ENCODE peak calls at places on chromosomes 3 and 15, in nine cellular contexts. G is IMR-90; V is activated CD4-positive, alpha-beta T cell treated with anti-CD3 and anti-CD28 coated beads for 24 hours; B is kidney tubule cell; L is sigmoid colon; W is fibroblast of lung; Y is K562; K is iPS-NIHi11; I is NCI-H2029 treated with DMSO at 0.1 percent for 48 hours. N is an unnamed sample.

GRCh38 chr3:1576047-1576446 is 483.2 kb downstream of the CNTN6 start:
- DNase-seq in G (no peak), V (no peak), B (no peak), L (no peak), W (no peak), Y (no peak), K (no peak), I (no peak), N (no peak)

GRCh38 chr3:135889417-135889816 is 76.1 kb upstream of the PPP2R3A start:
- DNase-seq in G (no peak), V (no peak), B (no peak), L (no peak), W (no peak), Y (no peak), K (no peak), I (no peak), N (no peak)

GRCh38 chr15:77527164-77527778 is 105.4 kb downstream of the LINGO1 start:
- DNase-seq in G (peak; percentile 79), V (no peak), B (peak; percentile 5), L (peak; percentile 53), W (peak; percentile 47), Y (peak; percentile 44), K (peak; percentile 73), I (no peak), N (no peak)

GRCh38 chr3:104279617-104280016 is 1087.1 kb upstream of the ALCAM start:
- DNase-seq in G (peak; percentile 50), V (no peak), B (peak; percentile 82), L (no peak), W (peak; percentile 68), Y (no peak), K (no peak), I (no peak), N (peak; percentile 97)

GRCh38 chr3:104132566-104132997 is 1234.1 kb upstream of the ALCAM start:
- DNase-seq in G (no peak), V (no peak), B (no peak), L (no peak), W (peak; percentile 24), Y (no peak), K (no peak), I (no peak), N (peak; percentile 83)

GRCh38 chr3:117586161-117586560 is 876.6 kb downstream of the TUSC7 start:
- DNase-seq in G (no peak), V (no peak), B (no peak), L (no peak), W (no peak), Y (no peak), K (no peak), I (peak; percentile 18), N (no peak)

GRCh38 chr3:120425877-120426276 is 24.9 kb downstream of the FSTL1 start:
- DNase-seq in G (peak; percentile 91), V (no peak), B (peak; percentile 26), L (peak; percentile 87), W (peak; percentile 96), Y (no peak), K (no peak), I (no peak), N (no peak)

GRCh38 chr3:28326458-28326926 is 22.0 kb upstream of the ZCWPW2 start:
- DNase-seq in G (peak; percentile 19), V (peak; percentile 15), B (no peak), L (no peak), W (peak; percentile 62), Y (no peak), K (no peak), I (no peak), N (no peak)

GRCh38 chr15:75042730-75043508 is 19.5 kb downstream of the PPCDC start:
- DNase-seq in G (peak; percentile 64), V (no peak), B (peak; percentile 89), L (peak; percentile 84), W (peak; percentile 44), Y (peak; percentile 68), K (peak; percentile 60), I (no peak), N (no peak)

GRCh38 chr3:16841906-16842709 is 42.6 kb upstream of the PLCL2 start:
- DNase-seq in G (no peak), V (peak; percentile 48), B (no peak), L (peak; percentile 71), W (no peak), Y (no peak), K (no peak), I (peak; percentile 37), N (no peak)

GRCh38 chr3:32226875-32227500 is 11.5 kb upstream of the CMTM8 start:
- DNase-seq in G (peak; percentile 30), V (no peak), B (peak; percentile 42), L (no peak), W (peak; percentile 84), Y (no peak), K (no peak), I (no peak), N (peak; percentile 32)

GRCh38 chr15:45635191-45635638 is 386 bp downstream of the SQOR start:
- DNase-seq in G (no peak), V (peak; percentile 25), B (peak; percentile 73), L (peak; percentile 90), W (no peak), Y (no peak), K (peak; percentile 52), I (no peak), N (no peak)

GRCh38 chr3:194231840-194232832 is 96.2 kb downstream of the HES1 start:
- DNase-seq in G (no peak), V (no peak), B (no peak), L (no peak), W (no peak), Y (no peak), K (peak; percentile 58), I (no peak), N (no peak)

GRCh38 chr15:89358755-89359439 is 24.3 kb upstream of the POLG start:
- DNase-seq in G (peak; percentile 56), V (peak; percentile 74), B (peak; percentile 73), L (peak; percentile 81), W (peak; percentile 54), Y (peak; percentile 89), K (peak; percentile 90), I (no peak), N (peak; percentile 65)

GRCh38 chr15:87843312-87843711 is 413.2 kb downstream of the NTRK3 start:
- DNase-seq in G (no peak), V (no peak), B (no peak), L (no peak), W (no peak), Y (no peak), K (no peak), I (no peak), N (no peak)

GRCh38 chr3:139104062-139104461 is 59.4 kb upstream of the PRR23C start:
- DNase-seq in G (no peak), V (no peak), B (no peak), L (no peak), W (no peak), Y (no peak), K (no peak), I (no peak), N (no peak)

GRCh38 chr3:170632780-170633179 is 46.9 kb upstream of the SLC7A14 start:
- DNase-seq in G (no peak), V (no peak), B (peak; percentile 50), L (no peak), W (peak; percentile 54), Y (no peak), K (no peak), I (no peak), N (no peak)

GRCh38 chr15:79777916-79778315 is 118.9 kb downstream of the MTHFS start:
- DNase-seq in G (no peak), V (no peak), B (no peak), L (no peak), W (no peak), Y (no peak), K (no peak), I (no peak), N (no peak)

GRCh38 chr3:113079532-113079931 is 88.7 kb downstream of the GTPBP8 start:
- DNase-seq in G (peak; percentile 13), V (no peak), B (no peak), L (no peak), W (peak; percentile 37), Y (no peak), K (no peak), I (no peak), N (peak; percentile 13)

GRCh38 chr3:107369791-107370190 is 7.4 kb upstream of the CCDC54 start:
- DNase-seq in G (peak; percentile 24), V (no peak), B (no peak), L (no peak), W (no peak), Y (no peak), K (no peak), I (no peak), N (peak; percentile 9)

GRCh38 chr15:52624262-52624661 is 54.9 kb downstream of the ATOSA start:
- DNase-seq in G (no peak), V (no peak), B (no peak), L (no peak), W (no peak), Y (no peak), K (no peak), I (no peak), N (no peak)

GRCh38 chr3:37891227-37891626 is 29.5 kb downstream of the CTDSPL start:
- DNase-seq in G (no peak), V (no peak), B (no peak), L (no peak), W (no peak), Y (no peak), K (no peak), I (no peak), N (no peak)

GRCh38 chr3:128683957-128684356 is 33.3 kb upstream of the RPN1 start:
- DNase-seq in G (no peak), V (no peak), B (no peak), L (no peak), W (no peak), Y (no peak), K (no peak), I (no peak), N (no peak)

GRCh38 chr15:41334293-41335120 is 1.8 kb downstream of the NUSAP1 start:
- DNase-seq in G (no peak), V (no peak), B (no peak), L (no peak), W (no peak), Y (no peak), K (no peak), I (no peak), N (no peak)

GRCh38 chr15:31024979-31025378 is 33.6 kb upstream of the MTMR10 start:
- DNase-seq in G (peak; percentile 49), V (no peak), B (peak; percentile 14), L (no peak), W (peak; percentile 32), Y (no peak), K (no peak), I (no peak), N (no peak)

GRCh38 chr3:67087788-67088187 is 89.7 kb downstream of the KBTBD8 start:
- DNase-seq in G (no peak), V (no peak), B (no peak), L (no peak), W (no peak), Y (no peak), K (no peak), I (no peak), N (no peak)

GRCh38 chr3:97510795-97511194 is 253.8 kb upstream of the ARL6 start:
- DNase-seq in G (no peak), V (no peak), B (no peak), L (no peak), W (no peak), Y (no peak), K (no peak), I (no peak), N (no peak)

GRCh38 chr3:42493126-42493797 is 9.2 kb upstream of the VIPR1 start:
- DNase-seq in G (no peak), V (no peak), B (no peak), L (peak; percentile 48), W (no peak), Y (no peak), K (no peak), I (no peak), N (no peak)

GRCh38 chr3:134373942-134374790 is at the start of gene AMOTL2:
- DNase-seq in G (peak; percentile 97), V (no peak), B (peak; percentile 98), L (peak; percentile 95), W (peak; percentile 96), Y (peak; percentile 68), K (peak; percentile 97), I (no peak), N (peak; percentile 82)

GRCh38 chr3:117622130-117622841 is 912.7 kb downstream of the TUSC7 start:
- DNase-seq in G (peak; percentile 95), V (no peak), B (peak; percentile 95), L (no peak), W (peak; percentile 93), Y (no peak), K (no peak), I (no peak), N (peak; percentile 31)

GRCh38 chr3:43176666-43177065 is 70.8 kb upstream of the POMGNT2 start:
- DNase-seq in G (no peak), V (no peak), B (no peak), L (no peak), W (no peak), Y (no peak), K (no peak), I (no peak), N (peak; percentile 19)